ENCODE peak calls at places on chromosome 12, in six cellular contexts. One of them, this sample, is unnamed.

GRCh38 chr12:51963477-51963876 is 12.0 kb downstream of the ACVR1B start:
- DNase-seq in IMR-90: no peak
- DNase-seq in trophoblast cell: no peak
- DNase-seq in mesenchymal stem cell: no peak
- DNase-seq in H9: no peak
- DNase-seq in H1: no peak
- DNase-seq in this sample: no peak

GRCh38 chr12:52832960-52833905 is 878 bp downstream of the KRT79 start:
- DNase-seq in H9: no peak
- DNase-seq in IMR-90: no peak
- DNase-seq in H1: no peak
- DNase-seq in mesenchymal stem cell: no peak
- DNase-seq in trophoblast cell: no peak
- DNase-seq in this sample: no peak

GRCh38 chr12:59698599-59698998 is 102.8 kb downstream of the SLC16A7 start:
- DNase-seq in mesenchymal stem cell: peak
- DNase-seq in IMR-90: peak
- DNase-seq in H1: no peak
- DNase-seq in trophoblast cell: peak
- DNase-seq in H9: no peak
- DNase-seq in this sample: no peak

GRCh38 chr12:88946377-88946997 is 366.2 kb upstream of the KITLG start:
- DNase-seq in IMR-90: peak
- DNase-seq in H1: no peak
- DNase-seq in mesenchymal stem cell: peak
- DNase-seq in H9: no peak
- DNase-seq in trophoblast cell: peak
- DNase-seq in this sample: no peak

GRCh38 chr12:38120438-38120837 is 196.1 kb upstream of the ALG10B start:
- DNase-seq in mesenchymal stem cell: no peak
- DNase-seq in H1: no peak
- DNase-seq in H9: no peak
- DNase-seq in trophoblast cell: no peak
- DNase-seq in IMR-90: no peak
- DNase-seq in this sample: no peak

GRCh38 chr12:124648710-124649384 is 81.4 kb upstream of the NCOR2 start:
- DNase-seq in mesenchymal stem cell: no peak
- DNase-seq in trophoblast cell: no peak
- DNase-seq in IMR-90: no peak
- DNase-seq in H1: no peak
- DNase-seq in H9: no peak
- DNase-seq in this sample: no peak

GRCh38 chr12:102642199-102642598 is 161.8 kb upstream of the IGF1 start:
- DNase-seq in H9: no peak
- DNase-seq in IMR-90: peak
- DNase-seq in H1: no peak
- DNase-seq in trophoblast cell: no peak
- DNase-seq in mesenchymal stem cell: peak
- DNase-seq in this sample: no peak

GRCh38 chr12:105289114-105289904 is 41.2 kb upstream of the C12orf75 start:
- DNase-seq in H9: no peak
- DNase-seq in trophoblast cell: no peak
- DNase-seq in IMR-90: peak
- DNase-seq in H1: no peak
- DNase-seq in mesenchymal stem cell: peak
- DNase-seq in this sample: no peak

GRCh38 chr12:26224657-26225056 is 29.3 kb downstream of the SSPN start:
- DNase-seq in mesenchymal stem cell: no peak
- DNase-seq in H1: no peak
- DNase-seq in trophoblast cell: no peak
- DNase-seq in H9: no peak
- DNase-seq in IMR-90: no peak
- DNase-seq in this sample: no peak

GRCh38 chr12:75953312-75953906 is 78.2 kb downstream of the PHLDA1 start:
- DNase-seq in H9: no peak
- DNase-seq in mesenchymal stem cell: peak
- DNase-seq in trophoblast cell: peak
- DNase-seq in H1: no peak
- DNase-seq in IMR-90: peak
- DNase-seq in this sample: no peak
- H4K91ac ChIP-seq in H9: no peak
- H4K91ac ChIP-seq in mesenchymal stem cell: peak
- H4K91ac ChIP-seq in trophoblast cell: no peak
- H4K91ac ChIP-seq in H1: no peak
- H4K91ac ChIP-seq in IMR-90: peak
- H4K91ac ChIP-seq in this sample: no peak

DNA sequence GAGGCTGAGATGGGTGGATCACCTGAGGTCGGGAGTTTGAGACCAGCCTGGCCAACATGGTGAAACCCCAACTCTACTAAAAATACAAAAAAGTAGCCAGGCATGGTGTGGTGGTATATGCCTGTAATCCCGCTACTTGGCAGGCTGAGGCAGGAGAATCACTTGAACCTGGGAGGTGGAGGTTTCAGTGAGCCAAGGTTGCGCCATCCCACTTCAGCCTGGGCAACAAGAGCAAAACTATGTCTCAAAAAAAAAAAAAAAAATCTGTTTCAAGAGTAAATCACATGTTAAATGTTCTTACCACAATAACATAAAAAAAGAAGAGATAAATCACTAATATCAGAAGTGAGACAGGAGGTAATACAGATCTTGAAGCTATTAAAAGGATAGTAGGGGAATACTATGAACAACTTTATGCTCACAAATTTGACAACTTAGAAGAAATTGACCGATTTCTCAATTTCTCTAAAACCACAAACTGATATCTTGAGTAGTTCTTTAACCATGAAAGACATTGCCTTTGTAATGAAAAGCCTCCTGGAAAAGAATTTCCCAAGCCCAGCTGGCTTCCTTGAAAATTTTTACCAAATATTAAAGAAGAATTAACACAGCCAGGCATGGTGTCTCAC is 37.7 kb downstream of the TAOK3 start:
- DNase-seq in trophoblast cell: no peak
- DNase-seq in H9: no peak
- DNase-seq in H1: no peak
- DNase-seq in mesenchymal stem cell: peak
- DNase-seq in IMR-90: no peak
- DNase-seq in this sample: no peak
- H4K91ac ChIP-seq in trophoblast cell: no peak
- H4K91ac ChIP-seq in H9: no peak
- H4K91ac ChIP-seq in H1: no peak
- H4K91ac ChIP-seq in mesenchymal stem cell: no peak
- H4K91ac ChIP-seq in IMR-90: peak
- H4K91ac ChIP-seq in this sample: no peak

DNA sequence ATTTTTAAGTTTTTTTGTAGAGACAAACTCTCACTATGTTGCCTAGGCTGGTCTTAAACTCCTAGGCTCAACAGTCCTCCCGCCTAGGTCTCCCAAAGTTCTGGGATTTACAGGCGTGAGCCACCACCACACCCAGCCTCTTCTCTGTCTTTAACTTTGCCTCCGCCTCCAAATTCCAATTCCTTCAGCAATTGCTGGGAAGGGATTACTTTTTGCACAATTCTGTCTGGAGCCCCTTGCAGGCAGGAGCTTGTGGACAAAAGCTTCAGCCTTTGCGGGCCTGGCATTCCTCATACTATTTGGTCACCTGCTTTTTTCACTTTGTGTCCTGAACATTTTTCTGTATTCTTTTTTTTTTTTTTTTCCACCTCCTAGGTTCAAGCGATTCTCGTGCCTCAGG is 26.0 kb downstream of the SH2B3 start:
- DNase-seq in trophoblast cell: peak
- DNase-seq in H9: no peak
- DNase-seq in mesenchymal stem cell: peak
- DNase-seq in IMR-90: no peak
- DNase-seq in H1: no peak
- DNase-seq in this sample: no peak
- H4K91ac ChIP-seq in trophoblast cell: no peak
- H4K91ac ChIP-seq in H9: no peak
- H4K91ac ChIP-seq in mesenchymal stem cell: no peak
- H4K91ac ChIP-seq in IMR-90: no peak
- H4K91ac ChIP-seq in H1: no peak
- H4K91ac ChIP-seq in this sample: no peak

DNA sequence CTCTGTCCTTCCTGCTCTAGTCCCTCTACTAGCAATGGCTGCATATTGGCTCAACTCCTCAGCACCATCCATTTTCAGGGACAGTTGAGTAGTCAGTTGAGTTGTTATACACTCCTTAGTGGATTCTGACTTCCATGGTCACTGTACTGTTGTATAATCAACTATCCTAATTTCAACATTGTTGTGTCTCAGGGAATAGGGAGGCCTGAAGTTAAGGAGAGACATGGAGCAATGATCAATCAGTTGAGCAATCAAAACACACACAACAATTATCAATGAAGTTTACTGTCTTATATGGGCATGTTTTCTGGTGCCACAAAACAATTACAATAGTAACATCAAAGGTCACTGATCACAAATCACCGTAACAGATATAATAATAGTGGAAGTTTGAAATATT is 255.9 kb downstream of the KCNC2 start:
- DNase-seq in mesenchymal stem cell: no peak
- DNase-seq in H9: no peak
- DNase-seq in trophoblast cell: no peak
- DNase-seq in IMR-90: no peak
- DNase-seq in H1: no peak
- DNase-seq in this sample: no peak
- H4K91ac ChIP-seq in mesenchymal stem cell: no peak
- H4K91ac ChIP-seq in H9: no peak
- H4K91ac ChIP-seq in trophoblast cell: no peak
- H4K91ac ChIP-seq in IMR-90: no peak
- H4K91ac ChIP-seq in H1: no peak
- H4K91ac ChIP-seq in this sample: no peak

DNA sequence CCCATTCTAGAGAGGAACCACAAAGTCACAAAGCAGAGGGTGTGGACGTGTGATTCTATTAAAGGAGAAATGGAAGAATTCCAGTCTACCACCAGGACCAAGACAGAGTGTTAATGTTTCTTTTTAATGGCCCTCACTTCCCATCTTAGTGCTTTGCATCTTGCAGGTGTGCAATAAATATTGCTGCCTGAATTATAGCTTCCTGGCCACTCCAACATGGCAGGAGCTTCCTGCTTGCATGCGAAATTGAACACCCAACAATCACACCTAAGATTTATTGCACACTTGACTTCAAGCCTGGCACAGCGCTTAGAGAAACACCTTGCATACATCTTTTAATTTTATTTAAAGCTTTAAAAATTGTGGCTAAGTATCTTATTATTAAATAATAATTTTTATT is 22.5 kb upstream of the PPP1CC start:
- DNase-seq in mesenchymal stem cell: no peak
- DNase-seq in trophoblast cell: no peak
- DNase-seq in H1: no peak
- DNase-seq in IMR-90: no peak
- DNase-seq in H9: no peak
- DNase-seq in this sample: no peak
- H4K91ac ChIP-seq in mesenchymal stem cell: no peak
- H4K91ac ChIP-seq in trophoblast cell: no peak
- H4K91ac ChIP-seq in H1: no peak
- H4K91ac ChIP-seq in IMR-90: no peak
- H4K91ac ChIP-seq in H9: no peak
- H4K91ac ChIP-seq in this sample: no peak

GRCh38 chr12:40002178-40003169 is 103.4 kb downstream of the SLC2A13 start:
- DNase-seq in H9: no peak
- DNase-seq in H1: no peak
- DNase-seq in IMR-90: no peak
- DNase-seq in mesenchymal stem cell: no peak
- DNase-seq in trophoblast cell: no peak
- DNase-seq in this sample: no peak

GRCh38 chr12:40001406-40001805 is 104.5 kb downstream of the SLC2A13 start:
- DNase-seq in H1: no peak
- DNase-seq in mesenchymal stem cell: no peak
- DNase-seq in IMR-90: no peak
- DNase-seq in H9: no peak
- DNase-seq in trophoblast cell: no peak
- DNase-seq in this sample: no peak
- H4K91ac ChIP-seq in H1: no peak
- H4K91ac ChIP-seq in mesenchymal stem cell: no peak
- H4K91ac ChIP-seq in IMR-90: no peak
- H4K91ac ChIP-seq in H9: no peak
- H4K91ac ChIP-seq in trophoblast cell: no peak
- H4K91ac ChIP-seq in this sample: no peak